ENCODE peak calls at places on chromosomes 6 and 20, in seven cellular contexts. U, R, P, L, A, Y and H are unnamed samples.

GRCh38 chr6:129936329-129937165 is 75.4 kb upstream of the TMEM244 start:
- DNase-seq in Y (no peak), L (peak; percentile 73), R (peak; percentile 77), A (no peak), U (peak; percentile 73), P (peak; percentile 60), H (peak; percentile 58)

GRCh38 chr6:136525586-136526195 is 24.5 kb downstream of the MAP7 start:
- DNase-seq in A (no peak), Y (no peak), U (no peak), R (peak; percentile 3), L (no peak), P (no peak), H (no peak)

GRCh38 chr20:44516491-44516890 is 5.4 kb downstream of the SERINC3 start:
- DNase-seq in R (no peak), L (no peak), P (no peak), Y (no peak), A (no peak), U (no peak), H (no peak)

GRCh38 chr6:13708679-13709261 is 2.9 kb downstream of the RANBP9 start:
- DNase-seq in A (no peak), R (peak; percentile 50), U (peak; percentile 52), L (peak; percentile 61), Y (no peak), P (no peak), H (no peak)

GRCh38 chr6:52143551-52143950 is 42.6 kb upstream of the IL17A start:
- DNase-seq in L (no peak), P (no peak), Y (no peak), U (no peak), R (no peak), A (no peak), H (no peak)

GRCh38 chr20:3698511-3699436 is 13.6 kb downstream of the SIGLEC1 start:
- DNase-seq in R (no peak), P (no peak), Y (peak; percentile 64), A (no peak), L (no peak), U (no peak), H (no peak)

GRCh38 chr6:154462425-154462824 is 48.1 kb downstream of the CNKSR3 start:
- DNase-seq in U (no peak), L (no peak), R (no peak), A (no peak), Y (no peak), P (no peak), H (no peak)

GRCh38 chr20:62603021-62603906 is 39.0 kb upstream of the SLCO4A1 start:
- DNase-seq in A (peak; percentile 59), L (peak; percentile 86), R (peak; percentile 19), U (peak; percentile 18), P (no peak), Y (peak; percentile 94), H (no peak)

GRCh38 chr6:141744194-141744925 is 388.4 kb upstream of the GJE1 start:
- DNase-seq in R (no peak), A (no peak), U (no peak), L (no peak), Y (no peak), P (no peak), H (no peak)

GRCh38 chr6:29355603-29356002 is 13.1 kb downstream of the OR5V1 start:
- DNase-seq in Y (no peak), L (no peak), U (no peak), A (no peak), R (no peak), P (no peak), H (no peak)

GRCh38 chr6:4936681-4937041 is 67.2 kb downstream of the RPP40 start:
- DNase-seq in A (no peak), L (peak; percentile 67), U (peak; percentile 83), P (no peak), Y (no peak), R (peak; percentile 72), H (no peak)

GRCh38 chr20:6164421-6165341 is 41.9 kb upstream of the FERMT1 start:
- DNase-seq in R (peak; percentile 7), U (no peak), Y (no peak), P (no peak), L (no peak), A (peak; percentile 46), H (no peak)

GRCh38 chr20:6173481-6173880 is 50.7 kb upstream of the FERMT1 start:
- DNase-seq in R (no peak), Y (no peak), P (no peak), A (no peak), L (no peak), U (no peak), H (no peak)

DNA sequence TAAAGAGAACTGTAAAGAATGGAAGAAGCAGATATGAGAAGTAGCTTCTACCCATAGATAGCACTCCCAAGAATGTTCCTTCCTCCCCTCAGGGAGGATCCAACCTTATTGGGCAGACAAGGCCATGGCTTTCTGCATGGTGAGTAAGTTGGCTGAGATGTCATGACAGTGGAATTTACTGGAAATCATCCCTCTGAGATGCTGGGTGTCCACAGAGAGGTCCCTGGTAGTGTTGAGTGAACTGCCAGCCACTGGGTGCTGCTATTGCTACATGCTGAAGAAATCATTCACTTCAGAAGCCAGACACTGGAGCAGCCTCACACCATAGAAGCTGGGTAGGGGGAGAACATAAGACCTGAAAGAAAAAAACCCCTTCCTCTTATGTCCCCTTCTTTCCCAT is 46.4 kb upstream of the FERMT1 start:
- DNase-seq in U (no peak), P (no peak), Y (no peak), R (peak; percentile 41), A (no peak), L (no peak), H (no peak)
- TF ChIP-seq CTCF in U (no peak), P (no peak), Y (no peak), R (peak; percentile 30), A (no peak), L (no peak), H (no peak)

GRCh38 chr6:134588267-134588666 is 270.4 kb upstream of the SGK1 start:
- DNase-seq in U (no peak), L (no peak), Y (no peak), P (no peak), A (no peak), R (no peak), H (no peak)

GRCh38 chr6:134590449-134590848 is 272.5 kb upstream of the SGK1 start:
- DNase-seq in U (peak; percentile 63), L (no peak), A (no peak), Y (no peak), P (no peak), R (peak; percentile 16), H (no peak)

GRCh38 chr6:134593442-134593841 is 275.5 kb upstream of the SGK1 start:
- DNase-seq in Y (no peak), L (no peak), U (no peak), R (no peak), A (no peak), P (no peak), H (no peak)

GRCh38 chr6:134593024-134593423 is 275.1 kb upstream of the SGK1 start:
- DNase-seq in Y (no peak), L (no peak), P (no peak), A (no peak), R (no peak), U (no peak), H (no peak)

DNA sequence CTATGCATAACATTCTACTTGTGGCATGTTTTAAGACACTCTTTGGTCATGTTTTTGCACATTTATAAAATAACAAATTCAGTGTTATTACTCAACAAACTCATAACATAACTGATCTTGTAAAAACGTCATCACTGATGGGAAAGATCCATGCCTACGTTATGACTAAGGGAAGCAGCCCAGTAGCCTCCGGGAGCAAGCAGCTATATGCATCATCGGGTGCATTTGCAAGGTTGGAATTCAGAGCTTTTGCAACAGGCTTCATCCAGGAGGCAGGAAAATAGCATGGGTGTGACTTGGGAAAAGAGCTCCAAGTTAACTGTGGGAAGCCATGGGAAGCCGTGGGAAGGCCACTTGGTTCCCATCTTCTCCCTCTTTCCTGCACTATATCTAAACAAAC is 271.6 kb upstream of the SGK1 start:
- DNase-seq in R (peak; percentile 97), U (peak; percentile 100), A (no peak), Y (no peak), L (no peak), P (no peak), H (no peak)
- TF ChIP-seq CTCF in R (no peak), U (no peak), A (no peak), Y (no peak), L (no peak), P (no peak), H (no peak)

GRCh38 chr6:161166677-161167076 is 107.2 kb downstream of the AGPAT4 start:
- DNase-seq in P (no peak), L (no peak), R (no peak), Y (no peak), U (no peak), A (no peak), H (no peak)

GRCh38 chr6:161168281-161168891 is 105.5 kb downstream of the AGPAT4 start:
- DNase-seq in U (peak; percentile 99), Y (no peak), L (peak; percentile 84), A (no peak), R (peak; percentile 83), P (no peak), H (no peak)

GRCh38 chr6:161164182-161164625 is 109.7 kb downstream of the AGPAT4 start:
- DNase-seq in L (no peak), P (no peak), R (no peak), Y (no peak), A (no peak), U (no peak), H (no peak)

GRCh38 chr6:161163466-161164181 is 110.2 kb downstream of the AGPAT4 start:
- DNase-seq in R (no peak), L (no peak), U (no peak), A (no peak), P (no peak), Y (no peak), H (no peak)

GRCh38 chr6:161166176-161166575 is 107.7 kb downstream of the AGPAT4 start:
- DNase-seq in L (no peak), R (no peak), Y (no peak), U (no peak), A (no peak), P (no peak), H (no peak)
- TF ChIP-seq CTCF in L (no peak), R (no peak), Y (no peak), U (no peak), A (no peak), P (no peak), H (no peak)

DNA sequence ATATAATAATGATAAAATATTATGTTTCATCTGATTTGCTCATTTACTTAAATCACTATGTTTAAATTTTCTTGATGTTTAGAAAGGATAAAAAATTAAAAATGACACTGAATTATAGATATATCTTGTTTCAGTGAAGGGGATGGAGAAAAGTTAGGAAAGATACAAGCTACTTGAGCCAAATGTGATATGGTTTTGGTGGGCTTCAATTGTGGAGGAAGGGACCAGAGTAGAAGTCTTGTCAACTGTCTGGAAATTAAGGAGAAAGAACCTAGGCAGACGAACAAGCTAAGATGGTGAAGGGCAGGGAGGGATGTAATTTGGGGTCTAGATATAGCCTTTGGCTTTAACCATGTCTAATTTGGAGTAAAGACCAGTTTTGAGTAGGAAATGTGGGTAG is 186.4 kb upstream of the MMS22L start:
- DNase-seq in Y (no peak), U (no peak), A (no peak), R (no peak), L (no peak), P (no peak), H (no peak)
- TF ChIP-seq CTCF in Y (no peak), U (no peak), A (no peak), R (no peak), L (no peak), P (no peak), H (no peak)